ENCODE peak calls at places on chromosomes 2 and 18, in eight cellular contexts. G is GM23338; D is nephron progenitor cell; S is stimulated activated CD4-positive, alpha-beta T cell treated with anti-CD3 and anti-CD28 coated beads, Interleukin-1b, Interleukin-23, amount 100 ng/mL, for 48 hours; R is endothelial cell; W is T-helper 2 cell; J is effector memory CD8-positive, alpha-beta T cell; X is activated CD8-positive, alpha-beta memory T cell treated with anti-CD3 and anti-CD28 coated beads, Interleukin-2, amount 50 U/mL, for 48 hours. E is an unnamed sample.

GRCh38 chr2:217248312-217248935 is 388.6 kb upstream of the TNP1 start:
- DNase-seq in W (no peak), D (peak; percentile 21), X (no peak), G (peak; percentile 14), J (no peak), R (no peak), S (no peak), E (no peak)

GRCh38 chr2:38835015-38835601 is 40.6 kb downstream of the DHX57 start:
- DNase-seq in W (no peak), X (no peak), J (no peak), D (no peak), G (peak; percentile 75), S (no peak), R (peak; percentile 21), E (no peak)

GRCh38 chr18:22391571-22392359 is 25.9 kb downstream of the CTAGE1 start:
- DNase-seq in D (no peak), R (no peak), G (no peak), J (peak; percentile 66), S (peak; percentile 6), X (no peak), W (no peak), E (peak; percentile 53)

GRCh38 chr2:118371500-118371899 is 283.2 kb downstream of the INSIG2 start:
- DNase-seq in G (peak; percentile 93), R (peak; percentile 63), J (no peak), S (peak; percentile 3), X (no peak), W (no peak), D (peak; percentile 64), E (no peak)

GRCh38 chr2:208112969-208113368 is 11.4 kb downstream of the CRYGD start:
- DNase-seq in W (no peak), D (peak; percentile 9), R (no peak), X (no peak), S (no peak), J (no peak), G (peak; percentile 87), E (no peak)

GRCh38 chr2:133829686-133830085 is 261.4 kb upstream of the NCKAP5 start:
- DNase-seq in D (no peak), X (no peak), W (no peak), R (no peak), J (no peak), G (no peak), S (no peak), E (no peak)

GRCh38 chr2:96815326-96816126 is 542 bp upstream of the CNNM3 start:
- DNase-seq in D (peak; percentile 24), X (no peak), W (no peak), G (peak; percentile 82), J (no peak), S (peak; percentile 14), R (no peak), E (no peak)

GRCh38 chr2:108613261-108614042 is 79.2 kb downstream of the LIMS1 start:
- DNase-seq in R (no peak), D (no peak), X (no peak), S (no peak), G (no peak), W (no peak), J (no peak), E (no peak)

GRCh38 chr2:237858294-237859081 is 935 bp upstream of the RAMP1 start:
- DNase-seq in D (peak; percentile 53), X (peak; percentile 58), J (peak; percentile 16), R (peak; percentile 67), W (no peak), S (peak; percentile 44), G (peak; percentile 85), E (peak; percentile 18)

GRCh38 chr2:3575534-3576324 is 669 bp downstream of the RPS7 start:
- DNase-seq in X (peak; percentile 67), R (no peak), S (peak; percentile 21), W (peak; percentile 19), J (peak; percentile 55), G (peak; percentile 14), D (no peak), E (peak; percentile 24)

GRCh38 chr2:191352536-191352935 is 107.3 kb downstream of the MYO1B start:
- DNase-seq in G (no peak), R (no peak), D (no peak), X (no peak), S (no peak), J (no peak), W (no peak), E (no peak)

GRCh38 chr2:172701250-172701649 is 34.4 kb upstream of the RAPGEF4 start:
- DNase-seq in D (no peak), R (no peak), S (no peak), W (no peak), J (no peak), G (no peak), X (no peak), E (no peak)

E was measured in T-cell.